ENCODE peak calls at places on chromosomes 3 and 15, in nine cellular contexts. One of them, this sample, is unnamed.

GRCh38 chr3:161471211-161471610 is 25.4 kb upstream of the OTOL1 start:
- DNase-seq in dorsolateral prefrontal cortex: no peak
- DNase-seq in gastrocnemius medialis: no peak
- DNase-seq in astrocyte: no peak
- DNase-seq in H9: no peak
- DNase-seq in A549: no peak
- DNase-seq in pancreas: no peak
- DNase-seq in RWPE1: no peak
- DNase-seq in esophagus muscularis mucosa: no peak
- DNase-seq in this sample: no peak

GRCh38 chr3:152071924-152072323 is 196.8 kb upstream of the MBNL1 start:
- DNase-seq in A549: peak
- DNase-seq in dorsolateral prefrontal cortex: no peak
- DNase-seq in astrocyte: peak
- DNase-seq in RWPE1: peak
- DNase-seq in H9: no peak
- DNase-seq in esophagus muscularis mucosa: no peak
- DNase-seq in pancreas: no peak
- DNase-seq in gastrocnemius medialis: no peak
- DNase-seq in this sample: no peak

GRCh38 chr3:158918008-158918407 is 116.2 kb downstream of the MFSD1 start:
- DNase-seq in RWPE1: peak
- DNase-seq in esophagus muscularis mucosa: peak
- DNase-seq in gastrocnemius medialis: no peak
- DNase-seq in astrocyte: peak
- DNase-seq in H9: peak
- DNase-seq in dorsolateral prefrontal cortex: peak
- DNase-seq in A549: peak
- DNase-seq in pancreas: peak
- DNase-seq in this sample: no peak

GRCh38 chr3:131217296-131217741 is 164.3 kb upstream of the NUDT16 start:
- DNase-seq in esophagus muscularis mucosa: no peak
- DNase-seq in astrocyte: no peak
- DNase-seq in H9: no peak
- DNase-seq in pancreas: no peak
- DNase-seq in dorsolateral prefrontal cortex: no peak
- DNase-seq in A549: peak
- DNase-seq in RWPE1: peak
- DNase-seq in gastrocnemius medialis: no peak
- DNase-seq in this sample: no peak

GRCh38 chr3:127439621-127440020 is 150.9 kb downstream of the TPRA1 start:
- DNase-seq in pancreas: no peak
- DNase-seq in gastrocnemius medialis: no peak
- DNase-seq in RWPE1: no peak
- DNase-seq in A549: no peak
- DNase-seq in astrocyte: no peak
- DNase-seq in esophagus muscularis mucosa: no peak
- DNase-seq in H9: peak
- DNase-seq in dorsolateral prefrontal cortex: no peak
- DNase-seq in this sample: peak

GRCh38 chr15:31484369-31484951 is 157.8 kb downstream of the KLF13 start:
- DNase-seq in RWPE1: no peak
- DNase-seq in esophagus muscularis mucosa: no peak
- DNase-seq in H9: peak
- DNase-seq in astrocyte: no peak
- DNase-seq in dorsolateral prefrontal cortex: no peak
- DNase-seq in pancreas: no peak
- DNase-seq in gastrocnemius medialis: no peak
- DNase-seq in A549: no peak
- DNase-seq in this sample: no peak

GRCh38 chr3:143888846-143889245 is 40.6 kb upstream of the SLC9A9 start:
- DNase-seq in H9: no peak
- DNase-seq in RWPE1: no peak
- DNase-seq in astrocyte: no peak
- DNase-seq in gastrocnemius medialis: no peak
- DNase-seq in pancreas: no peak
- DNase-seq in esophagus muscularis mucosa: no peak
- DNase-seq in A549: no peak
- DNase-seq in dorsolateral prefrontal cortex: no peak
- DNase-seq in this sample: no peak

GRCh38 chr3:148605551-148605950 is 92.2 kb upstream of the AGTR1 start:
- DNase-seq in RWPE1: no peak
- DNase-seq in pancreas: no peak
- DNase-seq in esophagus muscularis mucosa: no peak
- DNase-seq in astrocyte: no peak
- DNase-seq in A549: no peak
- DNase-seq in gastrocnemius medialis: no peak
- DNase-seq in dorsolateral prefrontal cortex: no peak
- DNase-seq in H9: no peak
- DNase-seq in this sample: no peak

GRCh38 chr3:16300881-16301359 is 35.9 kb downstream of the OXNAD1 start:
- DNase-seq in H9: no peak
- DNase-seq in astrocyte: no peak
- DNase-seq in gastrocnemius medialis: no peak
- DNase-seq in A549: no peak
- DNase-seq in RWPE1: no peak
- DNase-seq in pancreas: no peak
- DNase-seq in dorsolateral prefrontal cortex: no peak
- DNase-seq in esophagus muscularis mucosa: peak
- DNase-seq in this sample: no peak

GRCh38 chr3:172189987-172190603 is 150.7 kb downstream of the FNDC3B start:
- DNase-seq in pancreas: no peak
- DNase-seq in A549: no peak
- DNase-seq in esophagus muscularis mucosa: peak
- DNase-seq in astrocyte: no peak
- DNase-seq in RWPE1: no peak
- DNase-seq in dorsolateral prefrontal cortex: no peak
- DNase-seq in gastrocnemius medialis: no peak
- DNase-seq in H9: no peak
- DNase-seq in this sample: no peak

GRCh38 chr3:72891053-72891855 is 3.4 kb downstream of the GXYLT2 start:
- DNase-seq in A549: no peak
- DNase-seq in dorsolateral prefrontal cortex: no peak
- DNase-seq in H9: no peak
- DNase-seq in gastrocnemius medialis: no peak
- DNase-seq in RWPE1: no peak
- DNase-seq in pancreas: no peak
- DNase-seq in astrocyte: peak
- DNase-seq in esophagus muscularis mucosa: no peak
- DNase-seq in this sample: no peak

GRCh38 chr3:42495393-42495792 is 7.0 kb upstream of the VIPR1 start:
- DNase-seq in pancreas: peak
- DNase-seq in H9: peak
- DNase-seq in esophagus muscularis mucosa: no peak
- DNase-seq in A549: no peak
- DNase-seq in gastrocnemius medialis: no peak
- DNase-seq in RWPE1: no peak
- DNase-seq in astrocyte: no peak
- DNase-seq in dorsolateral prefrontal cortex: no peak
- DNase-seq in this sample: no peak

DNA sequence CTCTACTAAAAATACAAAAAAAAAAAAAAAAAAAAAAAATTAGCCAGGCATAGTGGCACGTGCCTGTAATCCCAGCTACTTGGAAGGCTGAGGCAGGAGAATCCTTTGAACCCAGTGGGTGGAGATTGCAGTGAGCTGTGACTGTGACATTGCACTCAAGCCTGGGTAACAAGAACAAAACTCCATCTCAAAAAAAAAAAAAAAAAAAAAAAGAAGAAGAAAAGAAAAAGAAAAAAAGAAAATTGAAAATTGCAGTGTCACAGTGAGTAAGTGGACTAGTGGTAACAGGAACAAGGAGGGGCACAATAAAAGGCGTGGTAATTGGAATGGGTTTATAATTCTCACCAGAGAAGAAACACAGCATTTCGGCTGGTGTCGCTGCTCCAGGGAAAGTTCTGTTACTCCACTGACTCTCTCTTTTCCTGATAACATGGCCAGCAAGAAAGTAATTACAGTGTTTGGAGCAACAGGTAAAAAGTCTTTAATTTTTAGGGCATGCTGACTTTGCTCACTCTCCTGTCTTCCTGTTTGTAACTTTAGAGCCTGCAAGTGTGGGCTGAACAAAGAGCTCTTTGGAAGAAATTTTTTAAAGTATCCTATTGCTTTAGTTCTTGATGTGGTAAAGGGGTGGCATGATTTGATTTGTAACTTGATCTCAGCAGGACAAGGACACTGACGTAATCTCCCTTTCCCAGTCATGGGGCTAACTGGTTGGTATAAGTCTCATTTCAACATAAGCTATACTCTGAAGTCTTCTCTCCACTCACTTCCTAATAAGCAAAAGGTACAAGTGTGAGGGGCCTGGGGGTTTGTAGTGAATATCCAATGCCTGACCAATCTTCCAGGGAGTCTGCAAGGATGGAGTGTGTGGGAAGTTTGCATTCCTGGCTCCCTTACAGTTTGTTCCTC is 22.0 kb upstream of the TRA2B start:
- DNase-seq in esophagus muscularis mucosa: no peak
- DNase-seq in astrocyte: peak
- DNase-seq in RWPE1: peak
- DNase-seq in pancreas: peak
- DNase-seq in H9: no peak
- DNase-seq in gastrocnemius medialis: peak
- DNase-seq in dorsolateral prefrontal cortex: no peak
- DNase-seq in A549: peak
- DNase-seq in this sample: no peak
- H3K27ac ChIP-seq in esophagus muscularis mucosa: no peak
- H3K27ac ChIP-seq in astrocyte: peak
- H3K27ac ChIP-seq in RWPE1: peak
- H3K27ac ChIP-seq in pancreas: peak
- H3K27ac ChIP-seq in H9: no peak
- H3K27ac ChIP-seq in gastrocnemius medialis: peak
- H3K27ac ChIP-seq in dorsolateral prefrontal cortex: no peak
- H3K27ac ChIP-seq in A549: peak
- H3K27ac ChIP-seq in this sample: peak

GRCh38 chr3:104582092-104582491 is 784.6 kb upstream of the ALCAM start:
- DNase-seq in A549: no peak
- DNase-seq in gastrocnemius medialis: no peak
- DNase-seq in astrocyte: peak
- DNase-seq in pancreas: no peak
- DNase-seq in dorsolateral prefrontal cortex: no peak
- DNase-seq in RWPE1: no peak
- DNase-seq in H9: no peak
- DNase-seq in esophagus muscularis mucosa: no peak
- DNase-seq in this sample: no peak

GRCh38 chr3:104575631-104576030 is 791.1 kb upstream of the ALCAM start:
- DNase-seq in gastrocnemius medialis: no peak
- DNase-seq in H9: no peak
- DNase-seq in esophagus muscularis mucosa: no peak
- DNase-seq in pancreas: no peak
- DNase-seq in dorsolateral prefrontal cortex: no peak
- DNase-seq in A549: no peak
- DNase-seq in astrocyte: no peak
- DNase-seq in RWPE1: no peak
- DNase-seq in this sample: no peak

GRCh38 chr3:104578558-104578957 is 788.2 kb upstream of the ALCAM start:
- DNase-seq in gastrocnemius medialis: no peak
- DNase-seq in pancreas: no peak
- DNase-seq in RWPE1: no peak
- DNase-seq in H9: peak
- DNase-seq in A549: no peak
- DNase-seq in esophagus muscularis mucosa: no peak
- DNase-seq in dorsolateral prefrontal cortex: no peak
- DNase-seq in astrocyte: no peak
- DNase-seq in this sample: no peak
- TF ChIP-seq CTCF in gastrocnemius medialis: no peak
- TF ChIP-seq CTCF in pancreas: no peak
- TF ChIP-seq CTCF in RWPE1: no peak
- TF ChIP-seq CTCF in H9: no peak
- TF ChIP-seq CTCF in A549: no peak
- TF ChIP-seq CTCF in esophagus muscularis mucosa: no peak
- TF ChIP-seq CTCF in dorsolateral prefrontal cortex: no peak
- TF ChIP-seq CTCF in astrocyte: no peak
- TF ChIP-seq CTCF in this sample: no peak

DNA sequence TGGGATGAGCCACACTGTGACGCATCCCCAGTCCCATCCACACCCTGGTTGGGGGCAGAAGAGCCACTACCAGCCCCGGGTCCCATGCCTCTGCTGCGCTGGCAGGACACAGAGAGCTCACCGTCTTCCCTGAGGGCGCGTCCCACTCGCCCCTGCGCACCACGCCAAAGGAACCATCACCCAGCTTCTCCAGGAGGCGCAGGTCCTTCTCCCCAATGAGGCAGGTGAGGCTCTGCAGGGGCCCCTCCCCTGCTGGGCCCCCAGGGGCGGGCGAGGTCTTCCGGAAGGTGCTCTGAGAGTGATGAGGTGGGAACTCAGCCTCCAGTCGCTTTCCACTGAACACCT is 23.7 kb downstream of the TNK2 start:
- DNase-seq in esophagus muscularis mucosa: no peak
- DNase-seq in H9: no peak
- DNase-seq in astrocyte: no peak
- DNase-seq in pancreas: no peak
- DNase-seq in gastrocnemius medialis: no peak
- DNase-seq in dorsolateral prefrontal cortex: no peak
- DNase-seq in RWPE1: no peak
- DNase-seq in A549: no peak
- DNase-seq in this sample: no peak
- H3K27ac ChIP-seq in esophagus muscularis mucosa: no peak
- H3K27ac ChIP-seq in H9: no peak
- H3K27ac ChIP-seq in astrocyte: no peak
- H3K27ac ChIP-seq in pancreas: no peak
- H3K27ac ChIP-seq in gastrocnemius medialis: peak
- H3K27ac ChIP-seq in dorsolateral prefrontal cortex: no peak
- H3K27ac ChIP-seq in RWPE1: peak
- H3K27ac ChIP-seq in A549: no peak
- H3K27ac ChIP-seq in this sample: no peak

GRCh38 chr3:183252108-183252782 is 808 bp upstream of the B3GNT5 start:
- DNase-seq in esophagus muscularis mucosa: no peak
- DNase-seq in RWPE1: no peak
- DNase-seq in H9: no peak
- DNase-seq in astrocyte: no peak
- DNase-seq in A549: no peak
- DNase-seq in gastrocnemius medialis: no peak
- DNase-seq in pancreas: no peak
- DNase-seq in dorsolateral prefrontal cortex: no peak
- DNase-seq in this sample: no peak

GRCh38 chr3:183254816-183255730 is 2.0 kb downstream of the B3GNT5 start:
- DNase-seq in esophagus muscularis mucosa: no peak
- DNase-seq in dorsolateral prefrontal cortex: no peak
- DNase-seq in pancreas: no peak
- DNase-seq in A549: no peak
- DNase-seq in H9: no peak
- DNase-seq in RWPE1: peak
- DNase-seq in astrocyte: peak
- DNase-seq in gastrocnemius medialis: no peak
- DNase-seq in this sample: no peak

GRCh38 chr3:183253364-183253960 is 409 bp downstream of the B3GNT5 start:
- DNase-seq in pancreas: peak
- DNase-seq in dorsolateral prefrontal cortex: peak
- DNase-seq in astrocyte: peak
- DNase-seq in esophagus muscularis mucosa: no peak
- DNase-seq in A549: peak
- DNase-seq in gastrocnemius medialis: peak
- DNase-seq in H9: no peak
- DNase-seq in RWPE1: no peak
- DNase-seq in this sample: peak

GRCh38 chr3:183253961-183254815 is 1.1 kb downstream of the B3GNT5 start:
- DNase-seq in esophagus muscularis mucosa: no peak
- DNase-seq in gastrocnemius medialis: peak
- DNase-seq in dorsolateral prefrontal cortex: no peak
- DNase-seq in A549: peak
- DNase-seq in pancreas: peak
- DNase-seq in H9: no peak
- DNase-seq in astrocyte: peak
- DNase-seq in RWPE1: no peak
- DNase-seq in this sample: no peak

GRCh38 chr3:183252973-183253363 is at the start of gene B3GNT5:
- DNase-seq in esophagus muscularis mucosa: no peak
- DNase-seq in pancreas: peak
- DNase-seq in astrocyte: no peak
- DNase-seq in H9: peak
- DNase-seq in dorsolateral prefrontal cortex: no peak
- DNase-seq in gastrocnemius medialis: no peak
- DNase-seq in RWPE1: peak
- DNase-seq in A549: peak
- DNase-seq in this sample: no peak
- TF ChIP-seq CTCF in esophagus muscularis mucosa: no peak
- TF ChIP-seq CTCF in pancreas: no peak
- TF ChIP-seq CTCF in astrocyte: no peak
- TF ChIP-seq CTCF in H9: no peak
- TF ChIP-seq CTCF in dorsolateral prefrontal cortex: no peak
- TF ChIP-seq CTCF in gastrocnemius medialis: no peak
- TF ChIP-seq CTCF in RWPE1: no peak
- TF ChIP-seq CTCF in A549: no peak
- TF ChIP-seq CTCF in this sample: no peak